ENCODE peak calls at places on chromosome 18, in ten cellular contexts. One of them, this sample, is unnamed.

GRCh38 chr18:29874519-29875098 is 1167.9 kb downstream of the DSC3 start:
- DNase-seq in glutamatergic neuron: no peak
- DNase-seq in GM06990: no peak
- DNase-seq in RWPE2: no peak
- DNase-seq in HCT116: peak
- DNase-seq in GM13977: peak
- DNase-seq in tibial nerve: no peak
- DNase-seq in D721Med: no peak
- DNase-seq in left ventricle myocardium inferior: no peak
- DNase-seq in HL-60: peak
- DNase-seq in this sample: no peak

GRCh38 chr18:50817898-50818250 is 1.9 kb downstream of the MRO start:
- DNase-seq in D721Med: no peak
- DNase-seq in GM13977: no peak
- DNase-seq in glutamatergic neuron: no peak
- DNase-seq in RWPE2: no peak
- DNase-seq in HCT116: no peak
- DNase-seq in GM06990: no peak
- DNase-seq in tibial nerve: peak
- DNase-seq in left ventricle myocardium inferior: no peak
- DNase-seq in HL-60: no peak
- DNase-seq in this sample: no peak

GRCh38 chr18:12598181-12598921 is 59.6 kb downstream of the SPIRE1 start:
- DNase-seq in glutamatergic neuron: no peak
- DNase-seq in tibial nerve: no peak
- DNase-seq in RWPE2: no peak
- DNase-seq in GM13977: no peak
- DNase-seq in HL-60: no peak
- DNase-seq in GM06990: no peak
- DNase-seq in HCT116: no peak
- DNase-seq in left ventricle myocardium inferior: no peak
- DNase-seq in D721Med: no peak
- DNase-seq in this sample: no peak

GRCh38 chr18:9868857-9869712 is 16.7 kb upstream of the TXNDC2 start:
- DNase-seq in HL-60: no peak
- DNase-seq in GM06990: no peak
- DNase-seq in GM13977: no peak
- DNase-seq in left ventricle myocardium inferior: no peak
- DNase-seq in RWPE2: no peak
- DNase-seq in HCT116: no peak
- DNase-seq in D721Med: no peak
- DNase-seq in glutamatergic neuron: no peak
- DNase-seq in tibial nerve: no peak
- DNase-seq in this sample: no peak

GRCh38 chr18:23238651-23239349 is 103.5 kb downstream of the CABLES1 start:
- DNase-seq in GM13977: no peak
- DNase-seq in D721Med: no peak
- DNase-seq in RWPE2: no peak
- DNase-seq in GM06990: no peak
- DNase-seq in HCT116: no peak
- DNase-seq in tibial nerve: no peak
- DNase-seq in glutamatergic neuron: no peak
- DNase-seq in HL-60: no peak
- DNase-seq in left ventricle myocardium inferior: no peak
- DNase-seq in this sample: no peak

GRCh38 chr18:55534547-55534946 is 53.4 kb downstream of the TCF4 start:
- DNase-seq in HL-60: no peak
- DNase-seq in tibial nerve: no peak
- DNase-seq in GM06990: no peak
- DNase-seq in HCT116: no peak
- DNase-seq in left ventricle myocardium inferior: no peak
- DNase-seq in D721Med: no peak
- DNase-seq in glutamatergic neuron: no peak
- DNase-seq in RWPE2: no peak
- DNase-seq in GM13977: no peak
- DNase-seq in this sample: no peak

GRCh38 chr18:26495267-26495666 is 53.1 kb downstream of the KCTD1 start:
- DNase-seq in GM13977: no peak
- DNase-seq in left ventricle myocardium inferior: no peak
- DNase-seq in HL-60: no peak
- DNase-seq in glutamatergic neuron: no peak
- DNase-seq in D721Med: no peak
- DNase-seq in tibial nerve: no peak
- DNase-seq in RWPE2: no peak
- DNase-seq in HCT116: no peak
- DNase-seq in GM06990: no peak
- DNase-seq in this sample: no peak

GRCh38 chr18:9742588-9743131 is 34.6 kb downstream of the RAB31 start:
- DNase-seq in HL-60: peak
- DNase-seq in GM13977: no peak
- DNase-seq in tibial nerve: no peak
- DNase-seq in glutamatergic neuron: no peak
- DNase-seq in HCT116: no peak
- DNase-seq in GM06990: no peak
- DNase-seq in RWPE2: no peak
- DNase-seq in left ventricle myocardium inferior: no peak
- DNase-seq in D721Med: no peak
- DNase-seq in this sample: no peak

GRCh38 chr18:63832470-63832869 is 55.0 kb upstream of the SERPINB2 start:
- DNase-seq in tibial nerve: no peak
- DNase-seq in HCT116: no peak
- DNase-seq in HL-60: no peak
- DNase-seq in left ventricle myocardium inferior: no peak
- DNase-seq in GM13977: no peak
- DNase-seq in glutamatergic neuron: no peak
- DNase-seq in RWPE2: no peak
- DNase-seq in D721Med: no peak
- DNase-seq in GM06990: peak
- DNase-seq in this sample: no peak

GRCh38 chr18:8800445-8800844 is 95.1 kb downstream of the MTCL1 start:
- DNase-seq in HL-60: no peak
- DNase-seq in glutamatergic neuron: no peak
- DNase-seq in RWPE2: peak
- DNase-seq in GM06990: no peak
- DNase-seq in HCT116: peak
- DNase-seq in tibial nerve: no peak
- DNase-seq in left ventricle myocardium inferior: no peak
- DNase-seq in GM13977: no peak
- DNase-seq in D721Med: no peak
- DNase-seq in this sample: no peak

GRCh38 chr18:25345432-25345831 is 6.5 kb downstream of the ZNF521 start:
- DNase-seq in HCT116: no peak
- DNase-seq in left ventricle myocardium inferior: no peak
- DNase-seq in glutamatergic neuron: no peak
- DNase-seq in GM13977: no peak
- DNase-seq in RWPE2: no peak
- DNase-seq in HL-60: no peak
- DNase-seq in tibial nerve: no peak
- DNase-seq in GM06990: no peak
- DNase-seq in D721Med: no peak
- DNase-seq in this sample: no peak

GRCh38 chr18:13500891-13501887 is 225.2 kb downstream of the FAM210A start:
- DNase-seq in GM13977: no peak
- DNase-seq in HCT116: no peak
- DNase-seq in glutamatergic neuron: no peak
- DNase-seq in RWPE2: no peak
- DNase-seq in left ventricle myocardium inferior: peak
- DNase-seq in HL-60: no peak
- DNase-seq in tibial nerve: no peak
- DNase-seq in GM06990: no peak
- DNase-seq in D721Med: no peak
- DNase-seq in this sample: no peak

GRCh38 chr18:69757733-69758132 is 189.9 kb downstream of the CD226 start:
- DNase-seq in HCT116: no peak
- DNase-seq in RWPE2: no peak
- DNase-seq in GM06990: no peak
- DNase-seq in GM13977: no peak
- DNase-seq in tibial nerve: no peak
- DNase-seq in D721Med: no peak
- DNase-seq in HL-60: no peak
- DNase-seq in glutamatergic neuron: no peak
- DNase-seq in left ventricle myocardium inferior: no peak
- DNase-seq in this sample: no peak

GRCh38 chr18:36096955-36097354 is 29.6 kb upstream of the RPRD1A start:
- DNase-seq in HL-60: no peak
- DNase-seq in RWPE2: no peak
- DNase-seq in tibial nerve: no peak
- DNase-seq in GM06990: no peak
- DNase-seq in D721Med: no peak
- DNase-seq in glutamatergic neuron: no peak
- DNase-seq in HCT116: no peak
- DNase-seq in left ventricle myocardium inferior: no peak
- DNase-seq in GM13977: no peak
- DNase-seq in this sample: no peak

GRCh38 chr18:36108601-36109000 is 20.5 kb downstream of the SLC39A6 start:
- DNase-seq in tibial nerve: no peak
- DNase-seq in glutamatergic neuron: no peak
- DNase-seq in left ventricle myocardium inferior: no peak
- DNase-seq in HL-60: no peak
- DNase-seq in RWPE2: no peak
- DNase-seq in GM13977: no peak
- DNase-seq in D721Med: no peak
- DNase-seq in GM06990: no peak
- DNase-seq in HCT116: no peak
- DNase-seq in this sample: no peak

DNA sequence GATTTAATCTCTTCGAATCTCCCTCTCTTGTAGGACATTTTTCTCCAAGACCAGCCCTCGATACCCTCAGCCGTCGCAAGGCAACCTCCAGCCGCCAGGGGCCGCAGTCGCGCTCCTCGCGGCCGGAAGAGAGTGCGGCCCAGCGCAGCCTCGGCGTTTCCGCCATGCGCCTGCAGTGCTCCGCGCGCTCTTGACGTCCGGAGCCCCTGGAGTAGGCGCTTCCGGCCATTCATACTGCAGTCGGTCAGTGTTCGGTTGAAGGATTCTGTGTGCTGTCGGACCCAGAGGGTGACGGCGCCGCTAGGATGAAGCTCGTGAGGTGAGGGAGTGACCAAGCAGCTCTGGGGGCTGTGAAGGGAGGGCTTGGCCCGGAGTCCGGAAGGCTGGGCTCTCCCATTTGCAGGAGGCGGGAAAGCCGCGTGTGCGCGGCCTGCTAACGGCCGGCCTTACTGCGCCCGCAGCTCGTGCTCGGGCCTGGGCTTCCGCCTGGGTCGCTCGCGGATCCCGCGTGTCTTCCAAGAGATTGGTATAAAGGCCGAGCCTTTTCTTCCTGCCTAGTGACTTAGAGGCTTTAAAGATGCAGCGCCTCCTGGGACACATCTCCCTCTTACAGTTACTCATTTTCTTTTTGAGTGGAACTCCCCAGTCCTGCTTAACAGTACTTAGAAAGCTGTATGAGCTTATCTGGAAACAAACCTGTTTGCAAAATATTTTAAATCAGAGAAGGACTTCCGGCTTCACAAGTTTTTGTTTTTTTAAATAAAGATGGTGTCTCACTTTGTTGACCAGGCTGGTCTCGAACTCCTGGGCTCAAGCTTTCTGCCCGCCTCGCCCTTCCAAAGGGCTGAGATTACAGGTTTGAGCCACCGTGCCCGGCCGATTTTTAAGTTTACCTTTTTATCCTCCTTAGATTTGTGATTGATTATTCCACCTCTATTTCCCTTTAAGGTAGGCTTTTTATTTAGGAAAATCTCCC is at the start of gene SNRPD1:
- DNase-seq in RWPE2: peak
- DNase-seq in left ventricle myocardium inferior: peak
- DNase-seq in D721Med: peak
- DNase-seq in HCT116: peak
- DNase-seq in HL-60: peak
- DNase-seq in tibial nerve: peak
- DNase-seq in GM13977: peak
- DNase-seq in glutamatergic neuron: peak
- DNase-seq in GM06990: peak
- DNase-seq in this sample: peak
- TF ChIP-seq CTCF in RWPE2: peak
- TF ChIP-seq CTCF in left ventricle myocardium inferior: peak
- TF ChIP-seq CTCF in D721Med: peak
- TF ChIP-seq CTCF in HCT116: peak
- TF ChIP-seq CTCF in HL-60: peak
- TF ChIP-seq CTCF in tibial nerve: peak
- TF ChIP-seq CTCF in GM13977: peak
- TF ChIP-seq CTCF in glutamatergic neuron: peak
- TF ChIP-seq CTCF in GM06990: peak
- TF ChIP-seq CTCF in this sample: peak

GRCh38 chr18:34591920-34592444 is 118.1 kb upstream of the DTNA start:
- DNase-seq in HCT116: no peak
- DNase-seq in tibial nerve: no peak
- DNase-seq in GM06990: peak
- DNase-seq in HL-60: no peak
- DNase-seq in RWPE2: no peak
- DNase-seq in left ventricle myocardium inferior: no peak
- DNase-seq in glutamatergic neuron: no peak
- DNase-seq in GM13977: no peak
- DNase-seq in D721Med: no peak
- DNase-seq in this sample: no peak
- TF ChIP-seq CTCF in HCT116: no peak
- TF ChIP-seq CTCF in tibial nerve: no peak
- TF ChIP-seq CTCF in GM06990: no peak
- TF ChIP-seq CTCF in HL-60: no peak
- TF ChIP-seq CTCF in RWPE2: no peak
- TF ChIP-seq CTCF in left ventricle myocardium inferior: no peak
- TF ChIP-seq CTCF in glutamatergic neuron: no peak
- TF ChIP-seq CTCF in GM13977: no peak
- TF ChIP-seq CTCF in D721Med: no peak
- TF ChIP-seq CTCF in this sample: no peak

DNA sequence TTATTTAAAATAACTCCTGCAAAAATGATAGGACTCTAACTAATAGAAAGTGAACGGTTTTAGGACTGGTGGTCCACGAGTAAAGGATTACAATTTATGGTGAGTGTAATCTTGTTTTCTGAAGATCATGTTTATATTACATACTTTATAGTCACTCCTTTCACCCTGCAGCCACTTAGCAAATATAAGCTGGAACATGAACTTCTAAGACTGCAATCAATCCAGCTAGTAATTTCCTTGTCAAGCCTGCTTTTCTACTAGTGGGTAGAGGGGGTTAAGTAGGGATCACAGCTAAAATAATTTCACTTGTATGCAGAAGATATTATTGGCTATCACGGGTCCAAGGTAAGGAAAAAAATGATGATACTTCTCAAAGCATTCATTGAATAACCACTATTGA is 125.5 kb upstream of the NETO1 start:
- DNase-seq in GM06990: no peak
- DNase-seq in glutamatergic neuron: no peak
- DNase-seq in GM13977: no peak
- DNase-seq in tibial nerve: no peak
- DNase-seq in D721Med: no peak
- DNase-seq in RWPE2: no peak
- DNase-seq in HL-60: no peak
- DNase-seq in HCT116: no peak
- DNase-seq in left ventricle myocardium inferior: no peak
- DNase-seq in this sample: no peak
- TF ChIP-seq CTCF in GM06990: no peak
- TF ChIP-seq CTCF in glutamatergic neuron: no peak
- TF ChIP-seq CTCF in GM13977: no peak
- TF ChIP-seq CTCF in tibial nerve: no peak
- TF ChIP-seq CTCF in D721Med: no peak
- TF ChIP-seq CTCF in RWPE2: no peak
- TF ChIP-seq CTCF in HL-60: no peak
- TF ChIP-seq CTCF in HCT116: no peak
- TF ChIP-seq CTCF in left ventricle myocardium inferior: no peak
- TF ChIP-seq CTCF in this sample: no peak

GRCh38 chr18:68679531-68679930 is 35.4 kb downstream of the TMX3 start:
- DNase-seq in RWPE2: no peak
- DNase-seq in left ventricle myocardium inferior: no peak
- DNase-seq in HL-60: no peak
- DNase-seq in D721Med: no peak
- DNase-seq in GM06990: no peak
- DNase-seq in GM13977: no peak
- DNase-seq in HCT116: no peak
- DNase-seq in glutamatergic neuron: no peak
- DNase-seq in tibial nerve: no peak
- DNase-seq in this sample: no peak

GRCh38 chr18:68676913-68677312 is 38.0 kb downstream of the TMX3 start:
- DNase-seq in D721Med: no peak
- DNase-seq in tibial nerve: no peak
- DNase-seq in left ventricle myocardium inferior: no peak
- DNase-seq in GM13977: no peak
- DNase-seq in HCT116: no peak
- DNase-seq in GM06990: no peak
- DNase-seq in RWPE2: no peak
- DNase-seq in HL-60: no peak
- DNase-seq in glutamatergic neuron: no peak
- DNase-seq in this sample: no peak
- TF ChIP-seq CTCF in D721Med: peak
- TF ChIP-seq CTCF in tibial nerve: no peak
- TF ChIP-seq CTCF in left ventricle myocardium inferior: no peak
- TF ChIP-seq CTCF in GM13977: peak
- TF ChIP-seq CTCF in HCT116: no peak
- TF ChIP-seq CTCF in GM06990: peak
- TF ChIP-seq CTCF in RWPE2: no peak
- TF ChIP-seq CTCF in HL-60: no peak
- TF ChIP-seq CTCF in glutamatergic neuron: no peak
- TF ChIP-seq CTCF in this sample: no peak